ENCODE peak calls at places on chromosomes 2 and 18, in five cellular contexts. T is psoas muscle; C is adipocyte; B is effector memory CD4-positive, alpha-beta T cell; A is tibial nerve. W is an unnamed sample. For H3K36me3 and H3K4me1, the result is how much of the 10 kb centered on the place peaks cover.

GRCh38 chr2:97870396-97870843 is 125.3 kb downstream of the TMEM131 start:
- DNase-seq in T (no peak), C (peak), B (no peak), A (no peak), W (no peak)

GRCh38 chr18:680392-680791 is 22.9 kb downstream of the TYMS start:
- DNase-seq in T (no peak), C (no peak), B (no peak), A (no peak), W (no peak)

GRCh38 chr18:57786038-57786437 is 17.1 kb downstream of the ATP8B1 start:
- DNase-seq in T (no peak), C (no peak), B (no peak), A (no peak), W (no peak)

GRCh38 chr2:194319222-194319992 is 1337.6 kb upstream of the SLC39A10 start:
- DNase-seq in T (no peak), C (no peak), B (no peak), A (no peak), W (no peak)

GRCh38 chr2:191451116-191451515 is 205.9 kb downstream of the MYO1B start:
- DNase-seq in T (no peak), C (no peak), B (no peak), A (no peak), W (no peak)

GRCh38 chr2:204608261-204608660 is 63.0 kb downstream of the PARD3B start:
- DNase-seq in T (no peak), C (peak), B (no peak), A (no peak), W (no peak)

GRCh38 chr2:134228493-134228903 is 25.4 kb upstream of the MGAT5 start:
- DNase-seq in T (no peak), C (no peak), B (no peak), A (no peak), W (no peak)

GRCh38 chr18:33116376-33116775 is 324.1 kb downstream of the CCDC178 start:
- DNase-seq in T (no peak), C (no peak), B (no peak), A (no peak), W (no peak)

GRCh38 chr2:20456049-20456665 is 9.3 kb downstream of the RHOB start:
- DNase-seq in T (no peak), C (no peak), B (no peak), A (no peak), W (no peak)

GRCh38 chr18:8912348-8913057 is 190.0 kb upstream of the NDUFV2 start:
- DNase-seq in T (no peak), C (no peak), B (no peak), A (no peak), W (no peak)
- H3K4me3 ChIP-seq in T (no peak), C (no peak), B (no peak), A (no peak), W (no peak)

DNA sequence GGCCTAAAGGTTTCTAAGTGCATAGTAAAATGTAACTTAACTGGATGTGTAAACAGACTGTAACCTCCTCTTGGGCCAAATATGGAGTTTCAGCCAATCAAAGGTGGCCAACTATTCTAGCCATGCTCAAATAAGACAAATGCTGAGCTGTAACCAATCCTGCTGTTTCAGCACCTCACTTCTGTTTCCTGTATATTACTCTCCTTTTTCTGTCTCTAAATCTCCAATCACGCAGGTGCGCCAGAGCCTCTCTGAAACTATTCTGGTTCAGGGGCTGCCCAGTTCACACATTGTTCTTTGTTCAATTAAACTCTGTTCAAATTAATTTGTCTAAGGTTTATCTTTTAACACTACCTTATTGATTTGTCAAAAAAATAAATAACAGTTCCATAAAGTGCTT is 532.7 kb upstream of the DCC start:
- DNase-seq in T (no peak), C (no peak), B (no peak), A (no peak), W (no peak)
- H3K36me3 ChIP-seq in T (under half), C (under half), B (under half), A (under half), W (under half)

DNA sequence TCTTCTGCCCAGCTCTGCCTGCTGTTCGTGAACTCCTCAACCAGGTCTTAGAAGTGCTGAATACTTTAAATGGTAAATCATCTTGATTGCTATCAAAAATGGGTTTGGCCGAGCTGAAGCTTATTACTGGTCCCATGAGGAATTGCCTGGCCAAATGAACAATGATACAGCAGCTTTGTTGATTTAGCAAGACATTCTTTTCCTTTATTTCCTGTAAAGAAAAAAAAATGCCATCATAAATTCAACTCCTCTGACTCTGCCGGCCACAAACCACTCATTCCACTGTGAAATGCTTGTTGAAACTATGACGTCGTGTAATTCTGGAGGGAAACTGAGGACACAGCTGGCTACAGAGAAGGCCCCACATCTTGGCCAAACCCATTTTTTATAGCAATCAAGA is 74.3 kb upstream of the ID2 start:
- DNase-seq in T (no peak), C (peak), B (no peak), A (no peak), W (no peak)
- H3K4me1 ChIP-seq in T (under half), C (under half), B (under half), A (under half), W (under half)

DNA sequence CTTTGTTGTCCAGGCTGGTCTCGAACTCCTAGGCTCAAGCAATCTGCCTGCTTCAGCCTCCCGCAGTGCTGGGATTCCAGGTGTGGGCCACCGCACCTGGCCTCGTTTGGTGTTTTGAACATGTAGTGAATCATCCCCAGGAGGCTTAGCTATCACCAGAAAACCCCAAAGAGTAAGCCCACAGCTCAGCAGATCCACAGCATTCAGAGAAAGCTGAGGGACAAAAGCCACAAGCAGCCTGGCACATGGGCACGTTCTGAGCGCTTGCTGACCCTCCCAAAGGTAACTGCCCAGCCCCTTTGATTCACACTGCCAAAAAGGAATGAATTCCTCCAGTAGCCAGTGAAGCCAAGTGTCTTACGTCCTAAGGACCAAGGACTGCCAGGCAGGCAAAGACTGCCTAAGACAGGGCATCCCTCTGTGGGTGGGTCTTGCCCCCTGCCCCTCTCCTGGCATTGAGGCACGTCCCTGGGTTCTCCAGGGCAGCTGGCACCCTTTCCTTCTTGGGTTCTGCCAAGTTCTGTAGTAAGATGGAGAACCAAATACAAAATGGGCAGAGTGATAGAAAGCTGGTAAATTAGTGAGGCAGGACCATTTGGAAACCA is 31.7 kb downstream of the MBP start:
- DNase-seq in T (no peak), C (no peak), B (peak), A (no peak), W (no peak)
- H3K4me3 ChIP-seq in T (peak), C (peak), B (peak), A (no peak), W (peak)

DNA sequence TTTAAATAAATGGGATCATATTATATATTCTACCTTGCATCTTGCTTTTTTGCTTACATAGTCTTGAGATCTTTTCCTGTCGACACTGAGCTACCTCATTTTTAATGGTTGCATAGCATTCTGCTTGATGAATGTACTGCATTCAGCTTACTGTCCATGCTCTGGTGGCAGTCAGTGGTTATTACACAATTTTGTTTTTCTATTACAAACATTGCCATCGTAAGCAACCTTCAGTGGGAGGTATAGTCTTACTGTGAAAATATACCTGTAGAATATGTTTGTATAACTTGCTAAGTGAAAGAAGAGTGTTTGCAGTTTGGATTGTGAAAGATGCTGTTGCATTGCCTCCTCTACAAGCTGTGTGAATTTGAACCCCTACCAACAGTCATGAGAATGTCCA is 43.4 kb downstream of the UBXN4 start:
- DNase-seq in T (no peak), C (peak), B (no peak), A (no peak), W (no peak)
- H3K36me3 ChIP-seq in T (under half), C (half or more), B (under half), A (half or more), W (under half)